ENCODE peak calls at places on chromosomes 1 and 21, in ten cellular contexts. W, Y, G, H, B, E, R, L, F and N are unnamed samples.

GRCh38 chr1:155254714-155255242 is 505 bp downstream of the ENTREP3 start:
- DNase-seq in W (no peak), Y (no peak), G (no peak), H (peak; percentile 14), B (no peak), E (no peak), R (no peak), L (no peak), F (no peak), N (peak; percentile 29)

GRCh38 chr1:73065585-73065984 is 783.2 kb upstream of the NEGR1 start:
- DNase-seq in W (no peak), Y (no peak), G (no peak), H (no peak), B (no peak), E (no peak), R (no peak), L (no peak), F (no peak), N (no peak)

GRCh38 chr21:29374481-29374880 is 75.8 kb downstream of the BACH1 start:
- DNase-seq in W (no peak), Y (no peak), G (no peak), H (no peak), B (no peak), E (no peak), R (no peak), L (no peak), F (no peak), N (no peak)

GRCh38 chr1:156705918-156706646 is 699 bp upstream of the CRABP2 start:
- DNase-seq in W (peak; percentile 55), Y (peak; percentile 40), G (peak; percentile 28), H (peak; percentile 71), B (peak; percentile 85), E (no peak), R (peak; percentile 70), L (no peak), F (peak; percentile 70), N (no peak)

GRCh38 chr1:226937940-226938725 is 2.0 kb upstream of the COQ8A start:
- DNase-seq in W (no peak), Y (no peak), G (no peak), H (no peak), B (no peak), E (no peak), R (no peak), L (no peak), F (no peak), N (no peak)

GRCh38 chr1:7387053-7387861 is 383.8 kb upstream of the VAMP3 start:
- DNase-seq in W (no peak), Y (no peak), G (no peak), H (no peak), B (no peak), E (no peak), R (peak; percentile 6), L (no peak), F (no peak), N (no peak)

GRCh38 chr1:208387908-208388756 is 143.9 kb upstream of the PLXNA2 start:
- DNase-seq in W (no peak), Y (no peak), G (no peak), H (no peak), B (no peak), E (no peak), R (no peak), L (no peak), F (no peak), N (no peak)

GRCh38 chr1:88741413-88741812 is 57.3 kb downstream of the PKN2 start:
- DNase-seq in W (no peak), Y (peak; percentile 66), G (no peak), H (no peak), B (no peak), E (no peak), R (no peak), L (no peak), F (no peak), N (no peak)

GRCh38 chr21:45278156-45278911 is 9.4 kb downstream of the POFUT2 start:
- DNase-seq in W (no peak), Y (no peak), G (no peak), H (no peak), B (no peak), E (no peak), R (no peak), L (no peak), F (no peak), N (peak; percentile 15)

GRCh38 chr1:17874665-17875064 is 119.5 kb downstream of the ACTL8 start:
- DNase-seq in W (no peak), Y (peak; percentile 82), G (no peak), H (no peak), B (no peak), E (peak; percentile 38), R (no peak), L (peak; percentile 83), F (no peak), N (no peak)

GRCh38 chr1:89721351-89721750 is 88.4 kb downstream of the LRRC8C start:
- DNase-seq in W (peak; percentile 43), Y (peak; percentile 67), G (no peak), H (no peak), B (no peak), E (peak; percentile 28), R (no peak), L (no peak), F (no peak), N (no peak)

GRCh38 chr1:17594026-17594425 is 54.5 kb downstream of the ARHGEF10L start:
- DNase-seq in W (no peak), Y (no peak), G (no peak), H (no peak), B (no peak), E (no peak), R (no peak), L (no peak), F (no peak), N (no peak)

GRCh38 chr1:241706967-241707366 is 54.9 kb downstream of the WDR64 start:
- DNase-seq in W (no peak), Y (peak; percentile 74), G (no peak), H (no peak), B (peak; percentile 13), E (no peak), R (no peak), L (no peak), F (no peak), N (no peak)

GRCh38 chr1:15290382-15290781 is 43.4 kb downstream of the FHAD1 start:
- DNase-seq in W (no peak), Y (peak; percentile 80), G (no peak), H (no peak), B (peak; percentile 32), E (no peak), R (no peak), L (peak; percentile 71), F (no peak), N (no peak)

GRCh38 chr1:183318433-183318832 is 99.7 kb downstream of the NMNAT2 start:
- DNase-seq in W (no peak), Y (peak; percentile 97), G (peak; percentile 46), H (peak; percentile 66), B (peak; percentile 12), E (peak; percentile 70), R (peak; percentile 80), L (peak; percentile 83), F (no peak), N (peak; percentile 91)

GRCh38 chr1:21295059-21295401 is 4.8 kb upstream of the ECE1 start:
- DNase-seq in W (no peak), Y (peak; percentile 57), G (no peak), H (no peak), B (peak; percentile 63), E (peak; percentile 7), R (no peak), L (no peak), F (no peak), N (no peak)

GRCh38 chr1:190474587-190475305 is 2.9 kb downstream of the BRINP3 start:
- DNase-seq in W (no peak), Y (no peak), G (no peak), H (peak; percentile 26), B (no peak), E (no peak), R (no peak), L (no peak), F (no peak), N (no peak)

GRCh38 chr1:73674945-73675561 is 522.9 kb downstream of the LRRIQ3 start:
- DNase-seq in W (peak; percentile 7), Y (peak; percentile 16), G (no peak), H (no peak), B (no peak), E (peak; percentile 68), R (no peak), L (no peak), F (no peak), N (no peak)

GRCh38 chr21:20739421-20739820 is 258.8 kb upstream of the NCAM2 start:
- DNase-seq in W (no peak), Y (no peak), G (no peak), H (peak; percentile 19), B (no peak), E (no peak), R (no peak), L (no peak), F (no peak), N (no peak)

GRCh38 chr1:11567244-11568065 is 86.8 kb downstream of the FBXO2 start:
- DNase-seq in W (no peak), Y (no peak), G (no peak), H (no peak), B (no peak), E (no peak), R (no peak), L (no peak), F (no peak), N (no peak)

GRCh38 chr21:35743571-35743970 is 316.8 kb downstream of the SETD4 start:
- DNase-seq in W (no peak), Y (peak; percentile 53), G (no peak), H (no peak), B (no peak), E (no peak), R (no peak), L (peak; percentile 10), F (no peak), N (no peak)

GRCh38 chr1:174911626-174912025 is 88.1 kb upstream of the CACYBP start:
- DNase-seq in W (no peak), Y (no peak), G (no peak), H (no peak), B (no peak), E (no peak), R (no peak), L (no peak), F (no peak), N (no peak)

GRCh38 chr1:26942656-26943055 is 17.6 kb downstream of the KDF1 start:
- DNase-seq in W (no peak), Y (no peak), G (no peak), H (no peak), B (no peak), E (no peak), R (no peak), L (no peak), F (no peak), N (no peak)

GRCh38 chr1:21579788-21580187 is 70.6 kb downstream of the ALPL start:
- DNase-seq in W (no peak), Y (peak; percentile 40), G (no peak), H (no peak), B (no peak), E (peak; percentile 88), R (no peak), L (no peak), F (no peak), N (no peak)

GRCh38 chr1:22247527-22248218 is 104.8 kb upstream of the WNT4 start:
- DNase-seq in W (no peak), Y (no peak), G (no peak), H (no peak), B (no peak), E (no peak), R (no peak), L (no peak), F (no peak), N (no peak)